ENCODE peak calls at places on chromosomes 11 and 22, in four cellular contexts. One of them, this sample, is unnamed.

GRCh38 chr22:27731621-27732020 is 69.9 kb downstream of the MN1 start:
- DNase-seq in A549: no peak
- DNase-seq in HCT116: no peak
- DNase-seq in H1: no peak
- DNase-seq in this sample: no peak

GRCh38 chr11:72217856-72218745 is 1.5 kb downstream of the FOLR2 start:
- DNase-seq in A549: no peak
- DNase-seq in HCT116: no peak
- DNase-seq in H1: no peak
- DNase-seq in this sample: no peak

GRCh38 chr11:114673661-114674060 is 4.7 kb upstream of the NXPE2 start:
- DNase-seq in A549: no peak
- DNase-seq in HCT116: no peak
- DNase-seq in H1: no peak
- DNase-seq in this sample: no peak

GRCh38 chr22:46660604-46661201 is 40.5 kb downstream of the GRAMD4 start:
- DNase-seq in A549: no peak
- DNase-seq in HCT116: no peak
- DNase-seq in H1: no peak
- DNase-seq in this sample: no peak

GRCh38 chr11:100152751-100153150 is 534.3 kb upstream of the ARHGAP42 start:
- DNase-seq in A549: no peak
- DNase-seq in HCT116: no peak
- DNase-seq in H1: no peak
- DNase-seq in this sample: no peak

GRCh38 chr22:37735054-37735453 is 38.2 kb downstream of the TRIOBP start:
- DNase-seq in A549: peak
- DNase-seq in HCT116: no peak
- DNase-seq in H1: peak
- DNase-seq in this sample: peak

GRCh38 chr11:57458410-57459111 is 1.8 kb upstream of the RTN4RL2 start:
- DNase-seq in A549: peak
- DNase-seq in HCT116: no peak
- DNase-seq in H1: peak
- DNase-seq in this sample: peak

GRCh38 chr22:48558606-48559402 is 1268.9 kb downstream of the BRD1 start:
- DNase-seq in A549: no peak
- DNase-seq in HCT116: no peak
- DNase-seq in H1: no peak
- DNase-seq in this sample: no peak

GRCh38 chr11:13003726-13004493 is 5.2 kb upstream of the RASSF10 start:
- DNase-seq in A549: no peak
- DNase-seq in HCT116: no peak
- DNase-seq in H1: no peak
- DNase-seq in this sample: no peak

GRCh38 chr11:7965386-7965785 is at the start of gene NLRP10:
- DNase-seq in A549: no peak
- DNase-seq in HCT116: no peak
- DNase-seq in H1: no peak
- DNase-seq in this sample: no peak

GRCh38 chr22:43293259-43293658 is 49.9 kb downstream of the SCUBE1 start:
- DNase-seq in A549: no peak
- DNase-seq in HCT116: no peak
- DNase-seq in H1: no peak
- DNase-seq in this sample: no peak

GRCh38 chr11:95698939-95699562 is 90.5 kb downstream of the FAM76B start:
- DNase-seq in A549: no peak
- DNase-seq in HCT116: no peak
- DNase-seq in H1: no peak
- DNase-seq in this sample: peak

GRCh38 chr11:86524603-86525352 is 147.6 kb downstream of the ME3 start:
- DNase-seq in A549: peak
- DNase-seq in HCT116: peak
- DNase-seq in H1: no peak
- DNase-seq in this sample: no peak

GRCh38 chr11:12642040-12642439 is 32.2 kb upstream of the TEAD1 start:
- DNase-seq in A549: no peak
- DNase-seq in HCT116: no peak
- DNase-seq in H1: no peak
- DNase-seq in this sample: no peak

GRCh38 chr22:23790819-23791736 is 4.3 kb downstream of the SMARCB1 start:
- DNase-seq in A549: no peak
- DNase-seq in HCT116: no peak
- DNase-seq in H1: no peak
- DNase-seq in this sample: no peak

GRCh38 chr11:22787565-22788162 is 41.9 kb downstream of the SVIP start:
- DNase-seq in A549: peak
- DNase-seq in HCT116: peak
- DNase-seq in H1: no peak
- DNase-seq in this sample: peak

GRCh38 chr11:81278986-81279385 is 1454.7 kb downstream of the FAM181B start:
- DNase-seq in A549: no peak
- DNase-seq in HCT116: no peak
- DNase-seq in H1: no peak
- DNase-seq in this sample: no peak

GRCh38 chr11:118264568-118265470 is 722 bp upstream of the MPZL2 start:
- DNase-seq in A549: no peak
- DNase-seq in HCT116: no peak
- DNase-seq in H1: no peak
- DNase-seq in this sample: no peak

GRCh38 chr11:34792814-34793241 is 123.4 kb downstream of the APIP start:
- DNase-seq in A549: no peak
- DNase-seq in HCT116: no peak
- DNase-seq in H1: no peak
- DNase-seq in this sample: no peak

GRCh38 chr11:126739499-126740145 is 260.9 kb downstream of the KIRREL3 start:
- DNase-seq in A549: no peak
- DNase-seq in HCT116: no peak
- DNase-seq in H1: no peak
- DNase-seq in this sample: no peak

GRCh38 chr11:33016654-33017053 is 976 bp downstream of the DEPDC7 start:
- DNase-seq in A549: no peak
- DNase-seq in HCT116: no peak
- DNase-seq in H1: no peak
- DNase-seq in this sample: peak

GRCh38 chr11:10930961-10931760 is 73.3 kb upstream of the ZBED5 start:
- DNase-seq in A549: peak
- DNase-seq in HCT116: no peak
- DNase-seq in H1: peak
- DNase-seq in this sample: peak

GRCh38 chr11:76787911-76788596 is 4.9 kb downstream of the TSKU start:
- DNase-seq in A549: no peak
- DNase-seq in HCT116: peak
- DNase-seq in H1: no peak
- DNase-seq in this sample: no peak

GRCh38 chr11:132844956-132845355 is 687.3 kb downstream of the OPCML start:
- DNase-seq in A549: no peak
- DNase-seq in HCT116: no peak
- DNase-seq in H1: no peak
- DNase-seq in this sample: no peak

GRCh38 chr11:65134952-65135632 is 773 bp upstream of the SYVN1 start:
- DNase-seq in A549: peak
- DNase-seq in HCT116: peak
- DNase-seq in H1: peak
- DNase-seq in this sample: peak

GRCh38 chr22:49566693-49567092 is 261.0 kb downstream of the BRD1 start:
- DNase-seq in A549: no peak
- DNase-seq in HCT116: no peak
- DNase-seq in H1: peak
- DNase-seq in this sample: peak

GRCh38 chr22:41762980-41763779 is 37.3 kb upstream of the CCDC134 start:
- DNase-seq in A549: peak
- DNase-seq in HCT116: peak
- DNase-seq in H1: peak
- DNase-seq in this sample: peak

GRCh38 chr11:37504925-37505324 is 906.9 kb upstream of the RAG2 start:
- DNase-seq in A549: no peak
- DNase-seq in HCT116: no peak
- DNase-seq in H1: no peak
- DNase-seq in this sample: no peak

GRCh38 chr22:49295465-49295743 is 532.3 kb downstream of the BRD1 start:
- DNase-seq in A549: no peak
- DNase-seq in HCT116: no peak
- DNase-seq in H1: no peak
- DNase-seq in this sample: no peak

DNA sequence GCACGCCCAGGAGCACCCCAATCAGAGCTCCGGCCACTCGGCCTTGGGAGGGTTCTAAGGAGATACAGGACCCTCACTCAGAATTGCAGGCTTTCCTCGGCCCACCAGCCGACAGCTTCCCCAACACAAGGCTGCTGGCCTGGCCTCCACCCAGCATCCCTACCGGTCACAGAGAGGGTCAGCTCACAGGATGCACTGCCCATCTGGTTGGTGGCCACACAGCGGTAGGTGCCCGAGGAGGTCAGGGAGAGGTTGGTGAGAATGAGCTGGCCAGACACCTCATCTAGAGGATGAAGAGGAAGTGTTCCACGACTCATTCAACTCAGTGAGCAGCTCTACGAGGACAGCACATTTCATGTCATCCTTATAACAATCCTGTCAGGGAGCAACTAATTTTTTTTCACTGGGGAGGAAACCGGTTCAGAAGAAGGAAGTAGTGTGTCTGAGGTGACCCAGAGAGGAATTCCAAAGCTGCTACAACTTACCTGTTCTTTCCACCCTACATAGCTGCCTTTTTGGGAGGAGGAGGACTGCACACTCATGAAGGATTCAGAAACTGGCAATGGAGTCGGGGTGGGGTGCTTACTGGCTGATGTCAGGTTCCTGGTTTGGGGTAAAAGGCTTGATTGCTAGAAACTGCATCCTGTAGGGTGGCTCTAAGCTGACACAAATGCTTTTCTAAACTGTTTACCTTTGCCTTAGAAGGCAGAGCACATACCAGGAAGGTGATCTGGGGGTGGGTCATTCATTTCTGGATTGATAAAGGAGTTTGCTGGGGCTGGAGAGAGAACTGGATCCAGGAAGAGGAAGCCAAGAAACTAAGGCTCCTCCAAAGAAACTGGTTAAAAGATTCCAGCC is 3.3 kb downstream of the VSIG2 start:
- DNase-seq in A549: no peak
- DNase-seq in HCT116: no peak
- DNase-seq in H1: no peak
- DNase-seq in this sample: no peak
- TF ChIP-seq POLR2A in A549: no peak
- TF ChIP-seq POLR2A in HCT116: no peak
- TF ChIP-seq POLR2A in H1: no peak
- TF ChIP-seq POLR2A in this sample: no peak

DNA sequence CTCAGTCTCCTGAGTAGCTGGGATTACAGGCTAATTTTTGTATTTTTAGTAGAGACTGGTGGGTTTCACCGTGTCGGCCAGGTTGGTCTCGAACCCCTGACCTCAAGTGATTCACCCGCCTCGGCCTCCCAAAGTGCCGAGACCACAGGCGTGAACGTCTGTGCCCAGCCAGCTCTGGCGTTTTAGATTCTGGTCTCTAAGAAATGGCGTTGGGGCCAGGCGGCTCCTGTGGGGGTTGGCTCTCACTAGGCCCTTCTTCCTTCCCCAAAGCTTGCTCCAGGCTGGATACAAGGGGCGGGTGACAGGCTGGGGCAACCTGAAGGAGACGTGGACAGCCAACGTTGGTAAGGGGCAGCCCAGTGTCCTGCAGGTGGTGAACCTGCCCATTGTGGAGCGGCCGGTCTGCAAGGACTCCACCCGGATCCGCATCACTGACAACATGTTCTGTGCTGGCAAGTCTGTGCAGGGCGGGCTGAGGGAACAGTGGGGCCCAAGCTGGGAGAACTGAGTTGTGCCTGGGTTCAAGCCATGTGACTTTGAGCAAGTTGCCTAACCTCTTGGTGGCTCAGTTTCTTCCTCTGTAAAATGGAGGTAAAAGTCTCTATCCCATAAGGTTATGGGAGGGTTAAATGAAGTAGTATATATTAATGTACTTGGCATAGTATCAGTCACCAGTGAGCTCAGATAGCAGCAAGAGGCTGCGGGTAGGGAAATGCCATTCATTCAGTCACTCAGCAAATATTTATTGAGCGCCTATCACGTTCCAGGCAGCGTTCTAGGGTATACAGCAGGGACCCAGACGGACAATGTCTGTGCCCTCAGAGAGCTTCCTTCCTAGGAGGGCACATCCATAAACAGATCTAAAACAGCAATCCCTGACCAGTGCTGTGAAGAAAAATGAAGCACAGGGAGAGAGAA is 10.4 kb downstream of the F2 start:
- DNase-seq in A549: no peak
- DNase-seq in HCT116: no peak
- DNase-seq in H1: no peak
- DNase-seq in this sample: no peak
- TF ChIP-seq MAX in A549: no peak
- TF ChIP-seq MAX in HCT116: no peak
- TF ChIP-seq MAX in H1: no peak
- TF ChIP-seq MAX in this sample: no peak

DNA sequence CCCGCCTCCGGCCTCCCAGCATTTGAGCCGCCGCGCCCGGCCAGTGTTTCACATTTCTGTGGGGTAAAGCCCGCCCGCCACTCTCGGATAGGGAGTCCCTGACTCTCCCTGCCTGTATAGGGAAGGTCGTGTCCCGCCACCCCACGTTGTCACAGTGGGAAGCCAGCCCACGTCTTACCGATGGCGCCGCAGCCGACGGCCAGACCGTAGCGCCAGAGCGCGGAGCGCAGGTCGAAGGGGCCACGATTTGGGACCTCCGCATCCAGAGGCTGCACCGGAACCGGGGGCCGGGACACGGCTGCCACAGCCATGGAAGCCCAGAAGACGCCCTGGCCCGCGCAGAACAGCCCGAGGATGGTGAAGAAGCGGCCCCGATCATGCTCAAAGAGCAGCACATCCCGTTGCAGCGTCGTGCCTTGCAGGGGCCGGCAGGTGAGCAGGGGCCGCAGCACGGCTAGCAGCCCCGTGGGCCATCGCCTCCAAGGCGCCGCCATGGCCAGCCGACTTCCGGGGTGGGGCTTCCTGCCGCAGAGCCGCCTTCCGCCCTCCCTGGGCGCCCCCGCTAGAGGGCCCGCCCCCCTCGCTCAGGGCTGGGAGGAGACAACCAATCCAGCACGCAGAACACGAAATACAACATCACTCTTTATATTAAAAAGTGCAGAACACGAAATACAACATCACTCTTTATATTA is at the start of gene TMEM223:
- DNase-seq in A549: peak
- DNase-seq in HCT116: peak
- DNase-seq in H1: peak
- DNase-seq in this sample: peak
- TF ChIP-seq POLR2A in A549: peak
- TF ChIP-seq POLR2A in HCT116: peak
- TF ChIP-seq POLR2A in H1: peak
- TF ChIP-seq POLR2A in this sample: peak

GRCh38 chr11:46216765-46217089 is 60.7 kb upstream of the CREB3L1 start:
- DNase-seq in A549: no peak
- DNase-seq in HCT116: no peak
- DNase-seq in H1: no peak
- DNase-seq in this sample: no peak

GRCh38 chr11:46212720-46213119 is 64.7 kb upstream of the CREB3L1 start:
- DNase-seq in A549: no peak
- DNase-seq in HCT116: no peak
- DNase-seq in H1: no peak
- DNase-seq in this sample: peak

GRCh38 chr11:46215208-46215931 is 62.1 kb upstream of the CREB3L1 start:
- DNase-seq in A549: no peak
- DNase-seq in HCT116: no peak
- DNase-seq in H1: peak
- DNase-seq in this sample: no peak

GRCh38 chr11:46220313-46220712 is 57.1 kb upstream of the CREB3L1 start:
- DNase-seq in A549: no peak
- DNase-seq in HCT116: no peak
- DNase-seq in H1: no peak
- DNase-seq in this sample: no peak

GRCh38 chr11:46216040-46216764 is 61.3 kb upstream of the CREB3L1 start:
- DNase-seq in A549: no peak
- DNase-seq in HCT116: no peak
- DNase-seq in H1: no peak
- DNase-seq in this sample: no peak
- TF ChIP-seq MAX in A549: no peak
- TF ChIP-seq MAX in HCT116: no peak
- TF ChIP-seq MAX in H1: no peak
- TF ChIP-seq MAX in this sample: no peak

This sample was measured in NB4.